ENCODE peak calls at places on chromosome 6, in five cellular contexts. One of them, this sample, is unnamed.

GRCh38 chr6:160534050-160534696 is 129.9 kb downstream of the LPA start:
- DNase-seq in HCT116: peak; percentile 18
- DNase-seq in CD4-positive, CD25-positive, alpha-beta regulatory T cell: peak; percentile 48
- DNase-seq in stomach: peak; percentile 56
- DNase-seq in IMR-90: peak; percentile 24
- DNase-seq in this sample: peak; percentile 38

GRCh38 chr6:138001750-138002349 is 105.4 kb downstream of the PERP start:
- DNase-seq in CD4-positive, CD25-positive, alpha-beta regulatory T cell: peak; percentile 76
- DNase-seq in HCT116: peak; percentile 48
- DNase-seq in stomach: peak; percentile 71
- DNase-seq in IMR-90: peak; percentile 53
- DNase-seq in this sample: peak; percentile 67

GRCh38 chr6:150535151-150535816 is 64.4 kb upstream of the PLEKHG1 start:
- DNase-seq in stomach: no peak
- DNase-seq in HCT116: no peak
- DNase-seq in IMR-90: no peak
- DNase-seq in CD4-positive, CD25-positive, alpha-beta regulatory T cell: no peak
- DNase-seq in this sample: no peak

GRCh38 chr6:85756982-85757381 is 114.3 kb upstream of the SYNCRIP start:
- DNase-seq in stomach: no peak
- DNase-seq in IMR-90: peak; percentile 44
- DNase-seq in CD4-positive, CD25-positive, alpha-beta regulatory T cell: peak; percentile 9
- DNase-seq in HCT116: peak; percentile 22
- DNase-seq in this sample: peak; percentile 21

GRCh38 chr6:154805288-154805911 is 72.2 kb downstream of the SCAF8 start:
- DNase-seq in stomach: no peak
- DNase-seq in IMR-90: peak; percentile 70
- DNase-seq in CD4-positive, CD25-positive, alpha-beta regulatory T cell: peak; percentile 62
- DNase-seq in HCT116: peak; percentile 31
- DNase-seq in this sample: peak; percentile 24

GRCh38 chr6:107866606-107867301 is 42.6 kb upstream of the SCML4 start:
- DNase-seq in CD4-positive, CD25-positive, alpha-beta regulatory T cell: peak; percentile 65
- DNase-seq in IMR-90: peak; percentile 34
- DNase-seq in stomach: no peak
- DNase-seq in HCT116: peak; percentile 8
- DNase-seq in this sample: peak; percentile 69

GRCh38 chr6:75446278-75446880 is 47.2 kb downstream of the FILIP1 start:
- DNase-seq in IMR-90: no peak
- DNase-seq in stomach: no peak
- DNase-seq in CD4-positive, CD25-positive, alpha-beta regulatory T cell: no peak
- DNase-seq in HCT116: no peak
- DNase-seq in this sample: no peak

GRCh38 chr6:104240865-104241264 is 618.9 kb downstream of the HACE1 start:
- DNase-seq in CD4-positive, CD25-positive, alpha-beta regulatory T cell: no peak
- DNase-seq in stomach: no peak
- DNase-seq in HCT116: no peak
- DNase-seq in IMR-90: no peak
- DNase-seq in this sample: no peak

GRCh38 chr6:111804627-111805235 is 68.5 kb downstream of the FYN start:
- DNase-seq in CD4-positive, CD25-positive, alpha-beta regulatory T cell: peak; percentile 85
- DNase-seq in stomach: peak; percentile 36
- DNase-seq in IMR-90: peak; percentile 74
- DNase-seq in HCT116: no peak
- DNase-seq in this sample: peak; percentile 62

GRCh38 chr6:149045404-149045803 is 272.1 kb upstream of the TAB2 start:
- DNase-seq in stomach: no peak
- DNase-seq in HCT116: no peak
- DNase-seq in IMR-90: no peak
- DNase-seq in CD4-positive, CD25-positive, alpha-beta regulatory T cell: peak; percentile 61
- DNase-seq in this sample: no peak

GRCh38 chr6:78947962-78948361 is 80.6 kb downstream of the IRAK1BP1 start:
- DNase-seq in CD4-positive, CD25-positive, alpha-beta regulatory T cell: no peak
- DNase-seq in IMR-90: peak; percentile 72
- DNase-seq in HCT116: no peak
- DNase-seq in stomach: no peak
- DNase-seq in this sample: no peak

GRCh38 chr6:5998741-5999687 is 7.7 kb downstream of the NRN1 start:
- DNase-seq in stomach: no peak
- DNase-seq in CD4-positive, CD25-positive, alpha-beta regulatory T cell: no peak
- DNase-seq in IMR-90: no peak
- DNase-seq in HCT116: no peak
- DNase-seq in this sample: no peak

GRCh38 chr6:73854998-73855718 is 159.2 kb downstream of the CD109 start:
- DNase-seq in stomach: no peak
- DNase-seq in IMR-90: peak; percentile 73
- DNase-seq in HCT116: peak; percentile 41
- DNase-seq in CD4-positive, CD25-positive, alpha-beta regulatory T cell: peak; percentile 78
- DNase-seq in this sample: peak; percentile 38

GRCh38 chr6:20340459-20340858 is 61.2 kb upstream of the E2F3 start:
- DNase-seq in IMR-90: no peak
- DNase-seq in CD4-positive, CD25-positive, alpha-beta regulatory T cell: no peak
- DNase-seq in stomach: no peak
- DNase-seq in HCT116: no peak
- DNase-seq in this sample: no peak

GRCh38 chr6:123009101-123009500 is 13.1 kb downstream of the CLVS2 start:
- DNase-seq in CD4-positive, CD25-positive, alpha-beta regulatory T cell: no peak
- DNase-seq in stomach: no peak
- DNase-seq in HCT116: no peak
- DNase-seq in IMR-90: no peak
- DNase-seq in this sample: no peak

GRCh38 chr6:3713266-3713665 is 38.2 kb downstream of the PXDC1 start:
- DNase-seq in HCT116: no peak
- DNase-seq in stomach: no peak
- DNase-seq in CD4-positive, CD25-positive, alpha-beta regulatory T cell: no peak
- DNase-seq in IMR-90: no peak
- DNase-seq in this sample: no peak

GRCh38 chr6:133645000-133645619 is 243.8 kb upstream of the TCF21 start:
- DNase-seq in CD4-positive, CD25-positive, alpha-beta regulatory T cell: no peak
- DNase-seq in HCT116: no peak
- DNase-seq in stomach: no peak
- DNase-seq in IMR-90: peak; percentile 74
- DNase-seq in this sample: no peak

GRCh38 chr6:89952696-89953095 is 58.4 kb downstream of the GJA10 start:
- DNase-seq in stomach: no peak
- DNase-seq in HCT116: no peak
- DNase-seq in IMR-90: peak; percentile 75
- DNase-seq in CD4-positive, CD25-positive, alpha-beta regulatory T cell: peak; percentile 90
- DNase-seq in this sample: peak; percentile 52

GRCh38 chr6:106300944-106301343 is 24.6 kb downstream of the ATG5 start:
- DNase-seq in CD4-positive, CD25-positive, alpha-beta regulatory T cell: peak; percentile 69
- DNase-seq in HCT116: no peak
- DNase-seq in stomach: no peak
- DNase-seq in IMR-90: peak; percentile 65
- DNase-seq in this sample: peak; percentile 29

GRCh38 chr6:8182209-8182845 is 80.0 kb upstream of the EEF1E1 start:
- DNase-seq in CD4-positive, CD25-positive, alpha-beta regulatory T cell: no peak
- DNase-seq in HCT116: no peak
- DNase-seq in stomach: no peak
- DNase-seq in IMR-90: peak; percentile 25
- DNase-seq in this sample: no peak

GRCh38 chr6:14964486-14964885 is 281.4 kb upstream of the JARID2 start:
- DNase-seq in stomach: no peak
- DNase-seq in CD4-positive, CD25-positive, alpha-beta regulatory T cell: no peak
- DNase-seq in HCT116: no peak
- DNase-seq in IMR-90: no peak
- DNase-seq in this sample: no peak

GRCh38 chr6:139597781-139598368 is 223.4 kb upstream of the CITED2 start:
- DNase-seq in IMR-90: peak; percentile 98
- DNase-seq in stomach: peak; percentile 80
- DNase-seq in HCT116: no peak
- DNase-seq in CD4-positive, CD25-positive, alpha-beta regulatory T cell: no peak
- DNase-seq in this sample: peak; percentile 95

GRCh38 chr6:108635505-108636226 is 74.9 kb downstream of the FOXO3 start:
- DNase-seq in IMR-90: no peak
- DNase-seq in CD4-positive, CD25-positive, alpha-beta regulatory T cell: peak; percentile 62
- DNase-seq in stomach: peak; percentile 34
- DNase-seq in HCT116: no peak
- DNase-seq in this sample: peak; percentile 24

GRCh38 chr6:32186496-32186840 is 2.4 kb upstream of the AGER start:
- DNase-seq in stomach: no peak
- DNase-seq in CD4-positive, CD25-positive, alpha-beta regulatory T cell: no peak
- DNase-seq in HCT116: no peak
- DNase-seq in IMR-90: no peak
- DNase-seq in this sample: no peak
- H3K4me1 ChIP-seq in stomach: peaks cover 58% of the 10 kb centered on the region
- H3K4me1 ChIP-seq in CD4-positive, CD25-positive, alpha-beta regulatory T cell: peaks cover 52% of the 10 kb centered on the region
- H3K4me1 ChIP-seq in HCT116: peaks cover 45% of the 10 kb centered on the region
- H3K4me1 ChIP-seq in IMR-90: peaks cover 4% of the 10 kb centered on the region
- H3K4me1 ChIP-seq in this sample: peaks cover 13% of the 10 kb centered on the region

DNA sequence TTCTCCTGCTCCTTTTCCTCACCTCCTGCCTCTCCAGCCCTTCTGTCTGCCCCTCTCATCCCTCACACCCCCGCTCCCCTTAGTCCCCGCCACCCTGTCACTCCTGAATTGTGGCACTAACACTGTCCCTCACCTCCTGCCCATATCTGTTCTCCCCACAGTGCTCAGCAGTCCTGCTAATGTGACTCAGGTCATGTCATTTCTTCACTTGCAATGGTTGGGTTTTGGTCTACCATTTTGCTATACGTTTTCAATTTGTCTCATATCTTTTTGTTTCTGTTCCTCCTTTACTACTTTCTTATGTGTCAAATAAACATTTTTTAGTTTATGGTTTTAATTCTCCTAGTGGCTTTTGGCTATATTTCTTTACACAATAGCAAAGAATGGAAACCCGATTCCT is 1.3 kb upstream of the HLA-B start:
- DNase-seq in CD4-positive, CD25-positive, alpha-beta regulatory T cell: peak; percentile 30
- DNase-seq in IMR-90: no peak
- DNase-seq in HCT116: no peak
- DNase-seq in stomach: no peak
- DNase-seq in this sample: no peak
- H3K27ac ChIP-seq in CD4-positive, CD25-positive, alpha-beta regulatory T cell: peak overlapping the region; percentile 98
- H3K27ac ChIP-seq in IMR-90: no peak overlapping the region
- H3K27ac ChIP-seq in HCT116: no peak overlapping the region
- H3K27ac ChIP-seq in stomach: no peak overlapping the region
- H3K27ac ChIP-seq in this sample: peak overlapping the region; percentile 50

GRCh38 chr6:166971271-166971670 is 14.9 kb upstream of the RNASET2 start:
- DNase-seq in CD4-positive, CD25-positive, alpha-beta regulatory T cell: no peak
- DNase-seq in stomach: no peak
- DNase-seq in HCT116: no peak
- DNase-seq in IMR-90: no peak
- DNase-seq in this sample: no peak
- H3K27me3 ChIP-seq in CD4-positive, CD25-positive, alpha-beta regulatory T cell: no peaks in the 10 kb centered on the region
- H3K27me3 ChIP-seq in stomach: no peaks in the 10 kb centered on the region
- H3K27me3 ChIP-seq in HCT116: no peaks in the 10 kb centered on the region
- H3K27me3 ChIP-seq in IMR-90: no peaks in the 10 kb centered on the region
- H3K27me3 ChIP-seq in this sample: no peaks in the 10 kb centered on the region

GRCh38 chr6:168181316-168181715 is 102.3 kb upstream of the FRMD1 start:
- DNase-seq in HCT116: no peak
- DNase-seq in IMR-90: no peak
- DNase-seq in stomach: no peak
- DNase-seq in CD4-positive, CD25-positive, alpha-beta regulatory T cell: no peak
- DNase-seq in this sample: no peak
- H3K4me1 ChIP-seq in HCT116: no peaks in the 10 kb centered on the region
- H3K4me1 ChIP-seq in IMR-90: no peaks in the 10 kb centered on the region
- H3K4me1 ChIP-seq in stomach: no peaks in the 10 kb centered on the region
- H3K4me1 ChIP-seq in CD4-positive, CD25-positive, alpha-beta regulatory T cell: no peaks in the 10 kb centered on the region
- H3K4me1 ChIP-seq in this sample: no peaks in the 10 kb centered on the region

GRCh38 chr6:24403501-24403824 is 727 bp downstream of the MRS2 start:
- DNase-seq in CD4-positive, CD25-positive, alpha-beta regulatory T cell: no peak
- DNase-seq in IMR-90: no peak
- DNase-seq in stomach: no peak
- DNase-seq in HCT116: no peak
- DNase-seq in this sample: no peak
- H3K27ac ChIP-seq in CD4-positive, CD25-positive, alpha-beta regulatory T cell: no peak overlapping the region
- H3K27ac ChIP-seq in IMR-90: peak overlapping the region; percentile 41
- H3K27ac ChIP-seq in stomach: peak overlapping the region; percentile 88
- H3K27ac ChIP-seq in HCT116: peak overlapping the region; percentile 67
- H3K27ac ChIP-seq in this sample: peak overlapping the region; percentile 39

DNA sequence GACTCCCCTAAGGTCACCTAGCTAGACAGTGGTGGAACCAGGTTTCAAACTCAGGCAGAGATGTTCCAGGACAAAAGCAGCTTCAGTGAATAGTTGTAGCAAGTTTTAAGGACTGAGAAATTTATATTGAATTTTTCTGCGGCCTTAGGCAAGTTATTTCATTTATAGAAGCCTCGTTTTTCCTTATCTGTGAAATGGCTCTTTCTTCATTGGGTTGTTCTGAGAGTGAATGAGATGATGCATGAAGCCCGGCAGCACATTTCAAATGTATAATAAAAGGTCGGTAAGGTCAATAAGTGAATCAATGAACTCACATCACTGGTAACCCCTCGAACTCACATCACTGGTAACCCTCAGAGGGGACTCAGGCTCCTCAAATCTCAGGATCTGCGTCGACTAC is 1.1 kb upstream of the GMPR start:
- DNase-seq in stomach: no peak
- DNase-seq in IMR-90: no peak
- DNase-seq in CD4-positive, CD25-positive, alpha-beta regulatory T cell: no peak
- DNase-seq in HCT116: no peak
- DNase-seq in this sample: no peak
- H3K27me3 ChIP-seq in stomach: no peaks in the 10 kb centered on the region
- H3K27me3 ChIP-seq in IMR-90: no peaks in the 10 kb centered on the region
- H3K27me3 ChIP-seq in CD4-positive, CD25-positive, alpha-beta regulatory T cell: peaks cover 29% of the 10 kb centered on the region
- H3K27me3 ChIP-seq in HCT116: no peaks in the 10 kb centered on the region
- H3K27me3 ChIP-seq in this sample: no peaks in the 10 kb centered on the region

GRCh38 chr6:43817192-43817591 is 47.2 kb downstream of the VEGFA start:
- DNase-seq in CD4-positive, CD25-positive, alpha-beta regulatory T cell: peak; percentile 35
- DNase-seq in IMR-90: peak; percentile 31
- DNase-seq in stomach: peak; percentile 57
- DNase-seq in HCT116: peak; percentile 37
- DNase-seq in this sample: peak; percentile 68

GRCh38 chr6:43811101-43812099 is 41.4 kb downstream of the VEGFA start:
- DNase-seq in CD4-positive, CD25-positive, alpha-beta regulatory T cell: no peak
- DNase-seq in stomach: no peak
- DNase-seq in HCT116: no peak
- DNase-seq in IMR-90: peak; percentile 15
- DNase-seq in this sample: peak; percentile 93

GRCh38 chr6:43814865-43815264 is 44.9 kb downstream of the VEGFA start:
- DNase-seq in stomach: no peak
- DNase-seq in HCT116: no peak
- DNase-seq in CD4-positive, CD25-positive, alpha-beta regulatory T cell: no peak
- DNase-seq in IMR-90: no peak
- DNase-seq in this sample: peak; percentile 69

GRCh38 chr6:43812850-43813584 is 43.0 kb downstream of the VEGFA start:
- DNase-seq in HCT116: no peak
- DNase-seq in CD4-positive, CD25-positive, alpha-beta regulatory T cell: peak; percentile 63
- DNase-seq in IMR-90: peak; percentile 7
- DNase-seq in stomach: peak; percentile 68
- DNase-seq in this sample: peak; percentile 98

DNA sequence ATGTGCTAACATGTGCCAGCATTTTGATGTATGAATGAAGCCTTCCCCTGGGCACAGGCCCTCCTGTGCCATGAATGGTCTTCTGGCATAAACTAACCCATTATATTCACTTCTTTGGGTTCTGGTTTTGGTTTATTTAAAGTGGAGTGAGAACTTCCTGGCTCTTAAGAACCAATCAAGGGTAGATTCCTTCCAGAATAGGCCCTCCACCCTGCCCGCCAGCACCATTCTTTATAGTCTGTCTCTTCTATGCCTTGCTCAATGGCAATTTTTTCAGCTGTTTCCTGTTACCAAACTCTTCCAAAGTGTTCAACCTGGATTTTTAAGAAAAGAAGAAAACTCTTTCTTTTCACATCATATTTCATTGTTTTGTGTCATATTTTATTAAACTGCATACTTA is 44.1 kb downstream of the VEGFA start:
- DNase-seq in stomach: no peak
- DNase-seq in CD4-positive, CD25-positive, alpha-beta regulatory T cell: no peak
- DNase-seq in HCT116: no peak
- DNase-seq in IMR-90: no peak
- DNase-seq in this sample: no peak
- H3K4me1 ChIP-seq in stomach: peaks cover 32% of the 10 kb centered on the region
- H3K4me1 ChIP-seq in CD4-positive, CD25-positive, alpha-beta regulatory T cell: no peaks in the 10 kb centered on the region
- H3K4me1 ChIP-seq in HCT116: peaks cover 26% of the 10 kb centered on the region
- H3K4me1 ChIP-seq in IMR-90: peaks cover 2% of the 10 kb centered on the region
- H3K4me1 ChIP-seq in this sample: peaks cover 6% of the 10 kb centered on the region

This sample was measured in small intestine.